ENCODE peak calls at places on chromosomes 2 and 18, in four cellular contexts. C is fibroblast of lung, Z is BJ, D is occipital lobe. A is an unnamed sample.

GRCh38 chr2:124027182-124027581 is 2.1 kb downstream of the CNTNAP5 start:
- DNase-seq in C (peak; percentile 30), Z (no peak), D (peak; percentile 13), A (peak; percentile 78)

GRCh38 chr2:224543939-224544338 is 41.2 kb downstream of the CUL3 start:
- DNase-seq in C (no peak), Z (no peak), D (no peak), A (no peak)

GRCh38 chr2:241579281-241579680 is 20.7 kb downstream of the BOK start:
- DNase-seq in C (no peak), Z (no peak), D (no peak), A (no peak)

GRCh38 chr2:75162897-75163296 is 36.4 kb downstream of the TACR1 start:
- DNase-seq in C (no peak), Z (no peak), D (no peak), A (no peak)

GRCh38 chr2:1548910-1549673 is 135.8 kb downstream of the TPO start:
- DNase-seq in C (peak; percentile 15), Z (no peak), D (no peak), A (no peak)

GRCh38 chr18:58557013-58557435 is 71.9 kb downstream of the ALPK2 start:
- DNase-seq in C (no peak), Z (no peak), D (no peak), A (no peak)

GRCh38 chr2:75130171-75130570 is 69.1 kb downstream of the TACR1 start:
- DNase-seq in C (no peak), Z (no peak), D (no peak), A (peak; percentile 46)

GRCh38 chr2:2599441-2599840 is 268.4 kb upstream of the MYT1L start:
- DNase-seq in C (no peak), Z (no peak), D (no peak), A (no peak)

GRCh38 chr18:79309572-79310278 is 86.0 kb upstream of the NFATC1 start:
- DNase-seq in C (peak; percentile 3), Z (no peak), D (no peak), A (no peak)

GRCh38 chr2:160679686-160680085 is 186.1 kb upstream of the RBMS1 start:
- DNase-seq in C (peak; percentile 33), Z (peak; percentile 35), D (no peak), A (no peak)

GRCh38 chr2:37315364-37315763 is 9.3 kb downstream of the PRKD3 start:
- DNase-seq in C (no peak), Z (no peak), D (no peak), A (no peak)

A was measured in cardiac fibroblast.